ENCODE peak calls at places on chromosome 14, in four cellular contexts. One of them, this sample, is unnamed.

GRCh38 chr14:74765721-74766120 is 2.6 kb downstream of the YLPM1 start:
- DNase-seq in thoracic aorta: no peak
- DNase-seq in PC-3: no peak
- DNase-seq in fibroblast of lung: no peak
- DNase-seq in this sample: no peak

GRCh38 chr14:89418976-89419375 is 1.9 kb upstream of the FOXN3 start:
- DNase-seq in thoracic aorta: no peak
- DNase-seq in PC-3: no peak
- DNase-seq in fibroblast of lung: no peak
- DNase-seq in this sample: no peak

GRCh38 chr14:64774272-64774671 is 70.0 kb downstream of the PLEKHG3 start:
- DNase-seq in thoracic aorta: no peak
- DNase-seq in PC-3: no peak
- DNase-seq in fibroblast of lung: no peak
- DNase-seq in this sample: no peak

GRCh38 chr14:65054471-65055085 is 47.7 kb downstream of the MAX start:
- DNase-seq in thoracic aorta: no peak
- DNase-seq in PC-3: no peak
- DNase-seq in fibroblast of lung: no peak
- DNase-seq in this sample: no peak

GRCh38 chr14:29930283-29930682 is 2.6 kb upstream of the PRKD1 start:
- DNase-seq in thoracic aorta: no peak
- DNase-seq in PC-3: peak
- DNase-seq in fibroblast of lung: peak
- DNase-seq in this sample: no peak

GRCh38 chr14:103008768-103009342 is 48.5 kb downstream of the CDC42BPB start:
- DNase-seq in thoracic aorta: no peak
- DNase-seq in PC-3: peak
- DNase-seq in fibroblast of lung: peak
- DNase-seq in this sample: no peak

GRCh38 chr14:104218361-104219180 is 80.2 kb downstream of the KIF26A start:
- DNase-seq in thoracic aorta: no peak
- DNase-seq in PC-3: no peak
- DNase-seq in fibroblast of lung: no peak
- DNase-seq in this sample: no peak

GRCh38 chr14:69214376-69214775 is 23.1 kb downstream of the EXD2 start:
- DNase-seq in thoracic aorta: no peak
- DNase-seq in PC-3: peak
- DNase-seq in fibroblast of lung: peak
- DNase-seq in this sample: no peak

GRCh38 chr14:81449114-81449513 is 49.0 kb upstream of the STON2 start:
- DNase-seq in thoracic aorta: no peak
- DNase-seq in PC-3: no peak
- DNase-seq in fibroblast of lung: no peak
- DNase-seq in this sample: no peak

GRCh38 chr14:101825797-101826196 is 64.3 kb downstream of the PPP2R5C start:
- DNase-seq in thoracic aorta: no peak
- DNase-seq in PC-3: no peak
- DNase-seq in fibroblast of lung: no peak
- DNase-seq in this sample: no peak

GRCh38 chr14:58540693-58541092 is 97.1 kb upstream of the DACT1 start:
- DNase-seq in thoracic aorta: no peak
- DNase-seq in PC-3: peak
- DNase-seq in fibroblast of lung: no peak
- DNase-seq in this sample: no peak

GRCh38 chr14:69877492-69877891 is 1.7 kb upstream of the SMOC1 start:
- DNase-seq in thoracic aorta: no peak
- DNase-seq in PC-3: no peak
- DNase-seq in fibroblast of lung: peak
- DNase-seq in this sample: no peak

GRCh38 chr14:51448831-51449665 is 202.7 kb upstream of the FRMD6 start:
- DNase-seq in thoracic aorta: peak
- DNase-seq in PC-3: no peak
- DNase-seq in fibroblast of lung: peak
- DNase-seq in this sample: peak

GRCh38 chr14:44027397-44027796 is 479.7 kb downstream of the FSCB start:
- DNase-seq in thoracic aorta: no peak
- DNase-seq in PC-3: no peak
- DNase-seq in fibroblast of lung: no peak
- DNase-seq in this sample: no peak

GRCh38 chr14:51447411-51447810 is 204.3 kb upstream of the FRMD6 start:
- DNase-seq in thoracic aorta: no peak
- DNase-seq in PC-3: no peak
- DNase-seq in fibroblast of lung: no peak
- DNase-seq in this sample: no peak

GRCh38 chr14:29463727-29464370 is 463.8 kb downstream of the PRKD1 start:
- DNase-seq in thoracic aorta: no peak
- DNase-seq in PC-3: peak
- DNase-seq in fibroblast of lung: peak
- DNase-seq in this sample: no peak

GRCh38 chr14:104722938-104723650 is 935 bp upstream of the ADSS1 start:
- DNase-seq in thoracic aorta: no peak
- DNase-seq in PC-3: no peak
- DNase-seq in fibroblast of lung: no peak
- DNase-seq in this sample: no peak

GRCh38 chr14:105065280-105066228 is at the start of gene GPR132:
- DNase-seq in thoracic aorta: no peak
- DNase-seq in PC-3: peak
- DNase-seq in fibroblast of lung: peak
- DNase-seq in this sample: no peak

GRCh38 chr14:96225745-96226151 is 21.1 kb downstream of the BDKRB2 start:
- DNase-seq in thoracic aorta: no peak
- DNase-seq in PC-3: peak
- DNase-seq in fibroblast of lung: peak
- DNase-seq in this sample: peak
- TF ChIP-seq CTCF in thoracic aorta: no peak
- TF ChIP-seq CTCF in PC-3: peak
- TF ChIP-seq CTCF in fibroblast of lung: peak
- TF ChIP-seq CTCF in this sample: peak

GRCh38 chr14:53126705-53127104 is 26.4 kb downstream of the DDHD1 start:
- DNase-seq in thoracic aorta: no peak
- DNase-seq in PC-3: no peak
- DNase-seq in fibroblast of lung: no peak
- DNase-seq in this sample: no peak
- H3K4me3 ChIP-seq in thoracic aorta: peak
- H3K4me3 ChIP-seq in PC-3: no peak
- H3K4me3 ChIP-seq in fibroblast of lung: peak
- H3K4me3 ChIP-seq in this sample: peak

DNA sequence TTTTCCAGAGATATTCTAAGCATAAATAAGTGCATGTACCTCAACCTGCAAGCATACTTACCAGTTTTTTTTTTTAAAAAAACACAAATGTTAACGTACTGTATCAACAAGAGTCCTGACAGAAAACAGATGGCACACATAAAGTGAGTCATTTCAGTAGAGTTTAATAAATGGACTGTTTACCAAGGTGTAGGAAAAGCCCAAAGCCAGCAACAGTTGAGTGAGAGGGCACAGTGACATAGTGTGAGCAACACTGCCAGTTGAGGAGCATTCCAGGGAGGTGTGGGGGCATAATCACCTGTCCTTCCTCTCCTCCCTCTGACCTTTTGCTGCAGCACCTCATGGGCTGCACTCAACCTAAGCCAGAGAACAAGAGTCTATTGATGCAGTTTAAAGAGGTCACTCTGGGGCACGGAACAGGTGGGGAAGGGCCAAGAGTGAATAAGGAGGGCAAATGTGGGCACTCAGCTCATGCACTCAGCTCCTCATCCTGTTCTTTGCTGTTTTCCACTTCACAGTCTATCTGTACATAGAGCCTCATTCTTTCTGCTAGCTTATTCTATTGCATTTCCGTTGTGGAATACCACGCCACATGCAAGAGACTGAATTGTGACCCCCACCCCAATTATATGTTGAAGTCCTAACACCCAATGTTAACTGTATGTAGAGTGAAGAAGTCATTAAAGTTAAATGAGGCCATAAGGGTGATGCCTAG is 29.3 kb downstream of the DHRS2 start:
- DNase-seq in thoracic aorta: no peak
- DNase-seq in PC-3: peak
- DNase-seq in fibroblast of lung: no peak
- DNase-seq in this sample: no peak
- TF ChIP-seq CTCF in thoracic aorta: no peak
- TF ChIP-seq CTCF in PC-3: no peak
- TF ChIP-seq CTCF in fibroblast of lung: no peak
- TF ChIP-seq CTCF in this sample: no peak

GRCh38 chr14:76904100-76904739 is 78.0 kb downstream of the LRRC74A start:
- DNase-seq in thoracic aorta: no peak
- DNase-seq in PC-3: peak
- DNase-seq in fibroblast of lung: peak
- DNase-seq in this sample: peak
- H3K4me3 ChIP-seq in thoracic aorta: no peak
- H3K4me3 ChIP-seq in PC-3: peak
- H3K4me3 ChIP-seq in fibroblast of lung: no peak
- H3K4me3 ChIP-seq in this sample: peak

DNA sequence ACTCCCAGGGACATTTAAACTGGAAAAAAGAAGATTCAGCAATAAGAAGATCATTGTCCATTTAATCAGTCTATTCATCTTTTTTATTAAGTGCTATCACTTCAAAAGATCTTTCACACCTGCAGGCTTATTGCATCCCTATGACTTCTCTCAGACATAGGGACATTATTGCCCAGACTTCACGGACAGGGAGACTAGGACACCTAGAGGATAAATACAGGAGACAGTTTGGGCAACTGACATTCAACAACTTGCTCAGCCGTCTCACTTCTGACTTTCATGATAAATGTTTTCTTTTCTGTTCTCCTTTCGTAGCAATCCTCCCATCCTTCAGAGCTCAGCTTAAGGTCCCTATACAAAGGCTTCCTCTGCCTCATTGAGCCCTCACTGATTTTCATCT is 84.3 kb downstream of the TMEM30B start:
- DNase-seq in thoracic aorta: no peak
- DNase-seq in PC-3: peak
- DNase-seq in fibroblast of lung: no peak
- DNase-seq in this sample: no peak
- TF ChIP-seq CTCF in thoracic aorta: no peak
- TF ChIP-seq CTCF in PC-3: peak
- TF ChIP-seq CTCF in fibroblast of lung: no peak
- TF ChIP-seq CTCF in this sample: no peak

DNA sequence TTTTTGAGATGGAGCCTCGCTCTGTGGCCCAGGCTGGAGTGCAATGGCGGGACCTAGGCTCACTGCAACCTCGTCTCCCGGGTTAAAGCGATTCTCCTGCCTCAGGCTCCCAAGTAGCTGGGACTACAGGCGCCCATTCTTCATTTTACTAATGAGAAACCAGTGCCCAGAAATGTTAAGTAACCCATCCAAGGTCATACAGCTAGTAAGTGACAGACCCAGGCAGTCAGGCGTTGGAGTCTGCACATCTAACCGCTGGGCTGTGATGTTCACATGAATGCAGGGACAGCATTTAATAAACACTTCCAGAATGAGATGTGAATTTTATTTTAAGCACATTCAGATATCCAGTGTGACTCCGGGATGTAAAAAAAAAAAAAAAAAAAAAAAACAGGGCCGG is 1.3 kb upstream of the TRIP11 start:
- DNase-seq in thoracic aorta: no peak
- DNase-seq in PC-3: no peak
- DNase-seq in fibroblast of lung: no peak
- DNase-seq in this sample: no peak
- H3K4me3 ChIP-seq in thoracic aorta: peak
- H3K4me3 ChIP-seq in PC-3: peak
- H3K4me3 ChIP-seq in fibroblast of lung: peak
- H3K4me3 ChIP-seq in this sample: peak

GRCh38 chr14:72472845-72473244 is 421.1 kb downstream of the DPF3 start:
- DNase-seq in thoracic aorta: no peak
- DNase-seq in PC-3: peak
- DNase-seq in fibroblast of lung: no peak
- DNase-seq in this sample: no peak
- TF ChIP-seq CTCF in thoracic aorta: no peak
- TF ChIP-seq CTCF in PC-3: peak
- TF ChIP-seq CTCF in fibroblast of lung: no peak
- TF ChIP-seq CTCF in this sample: no peak